ENCODE peak calls at places on chromosomes 13 and 19, in nine cellular contexts. P is lower leg skin; A is cardiac fibroblast; J is CD8-positive, alpha-beta T cell; N is LNCaP clone FGC; I is tibial nerve; Q is cardiac muscle cell; B is DND-41; D is fibroblast of mammary gland. M is an unnamed sample.
A peak's percentile ranks its signal among the peaks of the same experiment; 100 is the strongest.

GRCh38 chr13:107466326-107466725 is 749.0 kb downstream of the LIG4 start:
- DNase-seq in D (peak; percentile 15), I (no peak), P (no peak), J (no peak), A (no peak), Q (no peak), B (no peak), N (no peak), M (no peak)

GRCh38 chr19:10283301-10283733 is 3.4 kb upstream of the ICAM4 start:
- DNase-seq in J (no peak), N (no peak), P (no peak), Q (no peak), I (no peak), A (no peak), D (no peak), B (no peak), M (no peak)

GRCh38 chr19:28705008-28705407 is 507.9 kb downstream of the UQCRFS1 start:
- DNase-seq in N (no peak), A (peak; percentile 74), Q (peak; percentile 26), I (no peak), D (peak; percentile 87), J (no peak), P (no peak), B (no peak), M (peak; percentile 41)

GRCh38 chr19:9875796-9876195 is 40.7 kb downstream of the PIN1 start:
- DNase-seq in D (no peak), J (no peak), I (no peak), Q (no peak), P (no peak), A (no peak), N (no peak), B (no peak), M (no peak)

GRCh38 chr19:46571495-46571894 is 29.6 kb upstream of the CALM3 start:
- DNase-seq in I (no peak), A (peak; percentile 31), Q (peak; percentile 23), D (peak; percentile 28), P (no peak), J (no peak), N (no peak), B (peak; percentile 37), M (no peak)

GRCh38 chr19:17706750-17707181 is 12.5 kb upstream of the MAP1S start:
- DNase-seq in B (no peak), J (no peak), A (peak; percentile 54), N (no peak), P (no peak), I (no peak), Q (peak; percentile 26), D (peak; percentile 61), M (peak; percentile 27)

GRCh38 chr19:46598372-46598917 is 2.7 kb upstream of the CALM3 start:
- DNase-seq in P (no peak), I (no peak), A (no peak), J (no peak), D (no peak), N (no peak), B (no peak), Q (no peak), M (no peak)

GRCh38 chr19:2616741-2617392 is 85.6 kb downstream of the GNG7 start:
- DNase-seq in D (no peak), J (peak; percentile 43), P (no peak), Q (no peak), A (peak; percentile 31), B (peak; percentile 76), I (no peak), N (no peak), M (no peak)

GRCh38 chr13:82636119-82636518 is 1246.2 kb downstream of the SLITRK1 start:
- DNase-seq in I (no peak), Q (no peak), B (no peak), P (no peak), A (peak; percentile 11), N (no peak), J (no peak), D (peak; percentile 45), M (no peak)

GRCh38 chr13:23445794-23446193 is 12.3 kb upstream of the SACS start:
- DNase-seq in D (no peak), A (no peak), B (no peak), N (no peak), P (no peak), Q (no peak), I (no peak), J (no peak), M (no peak)

GRCh38 chr19:48963371-48964204 is 1.5 kb upstream of the FTL start:
- DNase-seq in N (no peak), J (peak; percentile 68), I (peak; percentile 68), Q (peak; percentile 55), B (peak; percentile 47), P (peak; percentile 97), A (peak; percentile 79), D (peak; percentile 73), M (no peak)

GRCh38 chr19:10858204-10858828 is 10.1 kb downstream of the C19orf38 start:
- DNase-seq in J (peak; percentile 44), D (peak; percentile 28), B (peak; percentile 54), P (no peak), N (no peak), I (no peak), Q (peak; percentile 53), A (peak; percentile 46), M (no peak)

GRCh38 chr19:491146-491741 is 5.0 kb upstream of the MADCAM1 start:
- DNase-seq in N (no peak), B (no peak), I (no peak), D (no peak), A (peak; percentile 24), Q (no peak), J (no peak), P (no peak), M (no peak)

GRCh38 chr19:16566161-16566560 is 6.1 kb downstream of the SLC35E1 start:
- DNase-seq in I (no peak), N (no peak), P (peak; percentile 92), A (no peak), J (peak; percentile 93), B (peak; percentile 91), D (no peak), Q (no peak), M (no peak)
- H3K4me3 ChIP-seq in I (no peak overlapping the region), N (no peak overlapping the region), P (no peak overlapping the region), A (no peak overlapping the region), J (no peak overlapping the region), B (peak overlapping the region; percentile 19), D (no peak overlapping the region), Q (no peak overlapping the region), M (no peak overlapping the region)

GRCh38 chr13:110715395-110716234 is 2.1 kb downstream of the ING1 start:
- DNase-seq in D (peak; percentile 99), N (peak; percentile 98), B (peak; percentile 98), Q (peak; percentile 99), J (peak; percentile 99), I (peak; percentile 96), A (peak; percentile 100), P (peak; percentile 99), M (peak; percentile 99)
- TF ChIP-seq CTCF in D (no peak), N (no peak), B (peak; percentile 17), Q (peak; percentile 28), J (no peak), I (no peak), A (no peak), P (no peak), M (peak; percentile 2)

DNA sequence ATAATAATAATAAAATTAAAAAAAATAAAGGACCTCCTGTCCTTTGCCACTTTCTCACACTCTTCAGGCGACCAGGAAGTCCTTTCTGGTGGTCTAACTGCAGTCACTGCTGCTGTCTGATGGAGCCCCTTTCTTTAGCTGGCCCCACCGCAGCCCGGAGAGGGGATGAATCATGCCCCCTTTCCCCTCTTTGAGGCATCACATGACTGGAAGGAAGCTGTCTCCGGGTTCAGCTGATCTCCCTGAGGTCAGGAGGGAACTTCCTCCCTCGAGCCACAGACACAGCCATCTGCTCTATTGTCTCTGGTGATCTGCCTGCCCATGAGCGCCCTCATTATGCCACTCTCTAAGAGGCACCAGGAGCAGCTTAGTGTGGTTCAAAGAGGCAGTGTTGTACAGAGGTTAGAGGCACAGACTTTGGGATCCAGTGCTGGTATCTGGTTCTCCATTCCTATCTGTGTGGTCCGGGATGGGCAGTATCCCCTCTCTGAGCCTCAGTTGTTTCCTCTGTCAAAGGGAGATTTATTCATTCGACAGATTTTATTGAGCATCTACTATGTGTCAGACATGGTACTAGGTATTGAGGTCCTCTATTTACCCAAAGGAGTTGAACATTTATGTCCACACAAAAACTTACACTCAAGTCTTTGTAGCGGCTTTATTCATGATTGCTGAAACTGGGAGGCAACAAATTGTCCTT is 30.0 kb downstream of the VAV1 start:
- DNase-seq in B (peak; percentile 85), D (no peak), A (peak; percentile 4), N (no peak), P (no peak), J (peak; percentile 73), Q (no peak), I (no peak), M (no peak)
- H3K4me3 ChIP-seq in B (peak overlapping the region; percentile 46), D (no peak overlapping the region), A (no peak overlapping the region), N (no peak overlapping the region), P (no peak overlapping the region), J (peak overlapping the region; percentile 40), Q (no peak overlapping the region), I (peak overlapping the region; percentile 30), M (no peak overlapping the region)

GRCh38 chr19:56142897-56143434 is 1.9 kb downstream of the ZNF444 start:
- DNase-seq in J (no peak), A (no peak), D (no peak), B (no peak), I (no peak), P (no peak), N (no peak), Q (no peak), M (no peak)
- TF ChIP-seq CTCF in J (no peak), A (no peak), D (no peak), B (no peak), I (no peak), P (no peak), N (no peak), Q (no peak), M (no peak)